ENCODE peak calls at places on chromosomes 13 and 19, in four cellular contexts. H is AG09309, E is lung, N is D341Med. L is an unnamed sample.

GRCh38 chr13:107466326-107466725 is 749.0 kb downstream of the LIG4 start:
- DNase-seq in N (no peak), H (no peak), E (no peak), L (peak)

GRCh38 chr13:94192576-94192975 is 286.9 kb downstream of the DCT start:
- DNase-seq in N (peak), E (no peak), H (no peak), L (no peak)

GRCh38 chr19:1211494-1212234 is 6.1 kb downstream of the STK11 start:
- DNase-seq in N (no peak), E (no peak), H (no peak), L (peak)

GRCh38 chr13:112475889-112476288 is 99.7 kb downstream of the SPACA7 start:
- DNase-seq in H (no peak), N (no peak), E (no peak), L (no peak)

GRCh38 chr13:26806891-26807290 is 46.3 kb upstream of the GPR12 start:
- DNase-seq in E (no peak), H (no peak), N (no peak), L (no peak)

GRCh38 chr19:5138606-5139594 is 170.0 kb downstream of the KDM4B start:
- DNase-seq in N (no peak), E (peak), H (peak), L (peak)

GRCh38 chr19:35495107-35496064 is 5.1 kb upstream of the KRTDAP start:
- DNase-seq in H (no peak), E (peak), N (peak), L (peak)

GRCh38 chr19:33447336-33448158 is 74.0 kb downstream of the CEBPG start:
- DNase-seq in E (no peak), N (no peak), H (no peak), L (no peak)

GRCh38 chr13:105937451-105937850 is 598.0 kb downstream of the EFNB2 start:
- DNase-seq in E (no peak), H (no peak), N (no peak), L (no peak)

GRCh38 chr13:27917121-27917947 is 2.5 kb upstream of the PDX1 start:
- DNase-seq in N (no peak), H (no peak), E (no peak), L (no peak)

GRCh38 chr13:31242342-31242741 is 42.6 kb downstream of the B3GLCT start:
- DNase-seq in N (no peak), H (no peak), E (no peak), L (no peak)

GRCh38 chr13:101449971-101450748 is 2.3 kb upstream of the ITGBL1 start:
- DNase-seq in E (no peak), H (peak), N (no peak), L (peak)

GRCh38 chr19:51145926-51146493 is 3.9 kb downstream of the SIGLEC7 start:
- DNase-seq in E (no peak), H (no peak), N (no peak), L (no peak)

GRCh38 chr19:52901842-52902241 is 4.4 kb upstream of the ZNF320 start:
- DNase-seq in N (no peak), E (no peak), H (no peak), L (no peak)

GRCh38 chr19:1524206-1524971 is 512 bp downstream of the PLK5 start:
- DNase-seq in E (no peak), N (no peak), H (no peak), L (no peak)

GRCh38 chr19:41547569-41547968 is 28.4 kb upstream of the CEACAM21 start:
- DNase-seq in N (no peak), H (no peak), E (no peak), L (no peak)

GRCh38 chr13:30745917-30746686 is 10.8 kb downstream of the ALOX5AP start:
- DNase-seq in E (no peak), N (no peak), H (no peak), L (peak)

GRCh38 chr19:29323046-29323971 is 110.4 kb upstream of the UQCRFS1 start:
- DNase-seq in E (no peak), H (no peak), N (peak), L (no peak)

GRCh38 chr19:46330319-46330918 is 16.5 kb upstream of the PPP5C start:
- DNase-seq in H (no peak), E (no peak), N (no peak), L (no peak)

GRCh38 chr13:50840327-50840726 is 3.2 kb downstream of the DLEU7 start:
- DNase-seq in H (no peak), N (no peak), E (no peak), L (no peak)

GRCh38 chr19:14368011-14368513 is 13.2 kb upstream of the ADGRE5 start:
- DNase-seq in H (no peak), N (no peak), E (no peak), L (no peak)

GRCh38 chr13:54402495-54402894 is 1373.9 kb downstream of the OLFM4 start:
- DNase-seq in H (no peak), N (no peak), E (no peak), L (no peak)

GRCh38 chr19:45607071-45608029 is 5.3 kb upstream of the GPR4 start:
- DNase-seq in E (peak), N (peak), H (no peak), L (peak)

GRCh38 chr13:107838592-107839161 is 376.7 kb downstream of the LIG4 start:
- DNase-seq in E (no peak), H (no peak), N (no peak), L (no peak)

GRCh38 chr19:52370341-52370710 is 603 bp downstream of the ZNF880 start:
- DNase-seq in H (no peak), E (no peak), N (no peak), L (no peak)

L was measured in dermis blood vessel endothelial cell.